ENCODE peak calls at places on chromosomes 5 and 9, in ten cellular contexts. A, F, S, C, K, H, Q, P, D and U are unnamed samples.

GRCh38 chr5:39977231-39977630 is 552.5 kb upstream of the DAB2 start:
- DNase-seq in A (no peak), F (no peak), S (no peak), C (no peak), K (no peak), H (no peak), Q (no peak), P (no peak), D (peak), U (no peak)

GRCh38 chr5:144549580-144549979 is 378.9 kb downstream of the KCTD16 start:
- DNase-seq in A (peak), F (no peak), S (no peak), C (peak), K (no peak), H (no peak), Q (no peak), P (no peak), D (no peak), U (no peak)

GRCh38 chr5:56908942-56909293 is 478 bp upstream of the SETD9 start:
- DNase-seq in A (no peak), F (peak), S (peak), C (no peak), K (no peak), H (no peak), Q (no peak), P (no peak), D (no peak), U (no peak)

GRCh38 chr5:149337746-149338145 is 7.6 kb upstream of the GRPEL2 start:
- DNase-seq in A (peak), F (no peak), S (no peak), C (no peak), K (peak), H (no peak), Q (no peak), P (no peak), D (no peak), U (no peak)

GRCh38 chr5:111238826-111239225 is 14.6 kb downstream of the CAMK4 start:
- DNase-seq in A (peak), F (no peak), S (no peak), C (no peak), K (no peak), H (no peak), Q (no peak), P (no peak), D (no peak), U (no peak)

GRCh38 chr9:26937816-26938371 is 9.1 kb downstream of the PLAA start:
- DNase-seq in A (no peak), F (no peak), S (no peak), C (no peak), K (no peak), H (no peak), Q (no peak), P (no peak), D (no peak), U (no peak)

GRCh38 chr5:176519810-176520720 is 17.1 kb downstream of the RNF44 start:
- DNase-seq in A (no peak), F (no peak), S (no peak), C (no peak), K (no peak), H (no peak), Q (no peak), P (no peak), D (no peak), U (no peak)

GRCh38 chr9:84137968-84138367 is 157.4 kb downstream of the RMI1 start:
- DNase-seq in A (no peak), F (no peak), S (no peak), C (no peak), K (no peak), H (no peak), Q (peak), P (no peak), D (no peak), U (no peak)

GRCh38 chr9:16591092-16591491 is 279.4 kb downstream of the BNC2 start:
- DNase-seq in A (no peak), F (no peak), S (no peak), C (no peak), K (no peak), H (no peak), Q (no peak), P (no peak), D (no peak), U (no peak)

GRCh38 chr9:91034976-91035824 is 233.6 kb downstream of the SYK start:
- DNase-seq in A (no peak), F (no peak), S (no peak), C (no peak), K (no peak), H (no peak), Q (peak), P (no peak), D (no peak), U (no peak)

GRCh38 chr5:133697536-133698258 is 85.4 kb upstream of the FSTL4 start:
- DNase-seq in A (no peak), F (no peak), S (no peak), C (no peak), K (no peak), H (no peak), Q (no peak), P (no peak), D (no peak), U (no peak)

GRCh38 chr9:1042466-1042865 is 7.7 kb upstream of the DMRT2 start:
- DNase-seq in A (no peak), F (no peak), S (no peak), C (no peak), K (no peak), H (no peak), Q (peak), P (no peak), D (no peak), U (peak)

GRCh38 chr9:101727621-101728524 is 10.6 kb downstream of the GRIN3A start:
- DNase-seq in A (peak), F (no peak), S (no peak), C (no peak), K (no peak), H (no peak), Q (peak), P (no peak), D (peak), U (no peak)

GRCh38 chr5:112917453-112918005 is 4.5 kb downstream of the REEP5 start:
- DNase-seq in A (no peak), F (no peak), S (no peak), C (no peak), K (no peak), H (no peak), Q (peak), P (no peak), D (no peak), U (no peak)

GRCh38 chr9:136407911-136408310 is 2.5 kb downstream of the ENTR1 start:
- DNase-seq in A (no peak), F (no peak), S (no peak), C (no peak), K (no peak), H (no peak), Q (no peak), P (no peak), D (no peak), U (no peak)

GRCh38 chr5:100797863-100798262 is 105.2 kb downstream of the ST8SIA4 start:
- DNase-seq in A (no peak), F (no peak), S (no peak), C (peak), K (no peak), H (no peak), Q (no peak), P (no peak), D (no peak), U (no peak)

GRCh38 chr9:136267261-136268111 is 21.9 kb upstream of the QSOX2 start:
- DNase-seq in A (peak), F (peak), S (peak), C (peak), K (peak), H (peak), Q (peak), P (peak), D (peak), U (peak)

GRCh38 chr9:98502311-98502975 is 206.3 kb downstream of the GABBR2 start:
- DNase-seq in A (no peak), F (no peak), S (no peak), C (peak), K (no peak), H (no peak), Q (peak), P (no peak), D (no peak), U (no peak)

GRCh38 chr5:72328172-72328571 is 8.0 kb downstream of the PTCD2 start:
- DNase-seq in A (peak), F (peak), S (peak), C (no peak), K (peak), H (no peak), Q (no peak), P (no peak), D (no peak), U (peak)

GRCh38 chr9:76586555-76587314 is 127.8 kb downstream of the GCNT1 start:
- DNase-seq in A (no peak), F (no peak), S (no peak), C (no peak), K (no peak), H (no peak), Q (no peak), P (no peak), D (no peak), U (no peak)

GRCh38 chr5:6705088-6705487 is 8.1 kb upstream of the TENT4A start:
- DNase-seq in A (no peak), F (no peak), S (no peak), C (no peak), K (no peak), H (no peak), Q (peak), P (no peak), D (no peak), U (no peak)

GRCh38 chr9:90085633-90086032 is 480.8 kb downstream of the GADD45G start:
- DNase-seq in A (no peak), F (no peak), S (no peak), C (no peak), K (no peak), H (no peak), Q (no peak), P (no peak), D (no peak), U (no peak)

GRCh38 chr9:99385814-99386279 is 163.8 kb downstream of the SEC61B start:
- DNase-seq in A (no peak), F (no peak), S (no peak), C (peak), K (no peak), H (no peak), Q (no peak), P (no peak), D (no peak), U (no peak)

GRCh38 chr9:100472725-100473261 is at the start of gene TMEFF1:
- DNase-seq in A (peak), F (peak), S (peak), C (no peak), K (peak), H (no peak), Q (peak), P (peak), D (peak), U (peak)

GRCh38 chr9:133304477-133305377 is 29.7 kb upstream of the ABO start:
- DNase-seq in A (no peak), F (no peak), S (no peak), C (no peak), K (no peak), H (no peak), Q (no peak), P (no peak), D (no peak), U (no peak)

GRCh38 chr9:14198544-14199510 is 115.1 kb downstream of the NFIB start:
- DNase-seq in A (peak), F (no peak), S (peak), C (no peak), K (no peak), H (no peak), Q (no peak), P (peak), D (no peak), U (no peak)

GRCh38 chr9:36548454-36548853 is 24.2 kb upstream of the MELK start:
- DNase-seq in A (no peak), F (no peak), S (no peak), C (no peak), K (no peak), H (no peak), Q (no peak), P (no peak), D (no peak), U (no peak)

GRCh38 chr5:160039810-160040470 is 31.0 kb downstream of the TTC1 start:
- DNase-seq in A (no peak), F (no peak), S (no peak), C (no peak), K (no peak), H (no peak), Q (no peak), P (no peak), D (no peak), U (no peak)

GRCh38 chr5:124377386-124377785 is 369.1 kb downstream of the ZNF608 start:
- DNase-seq in A (no peak), F (no peak), S (no peak), C (no peak), K (no peak), H (no peak), Q (no peak), P (no peak), D (no peak), U (no peak)

GRCh38 chr5:175851727-175852126 is 19.7 kb upstream of the CPLX2 start:
- DNase-seq in A (no peak), F (no peak), S (no peak), C (no peak), K (no peak), H (no peak), Q (no peak), P (no peak), D (no peak), U (no peak)

GRCh38 chr5:21152611-21153010 is 1164.6 kb upstream of the CDH18 start:
- DNase-seq in A (peak), F (no peak), S (no peak), C (no peak), K (no peak), H (no peak), Q (no peak), P (no peak), D (peak), U (no peak)

GRCh38 chr5:176536132-176536901 is 885 bp downstream of the RNF44 start:
- DNase-seq in A (peak), F (peak), S (peak), C (peak), K (peak), H (peak), Q (peak), P (peak), D (peak), U (peak)

GRCh38 chr5:110909415-110909814 is 162.1 kb upstream of the TSLP start:
- DNase-seq in A (no peak), F (no peak), S (no peak), C (no peak), K (no peak), H (no peak), Q (no peak), P (no peak), D (no peak), U (no peak)

GRCh38 chr5:88298425-88298824 is 29.8 kb upstream of the TMEM161B start:
- DNase-seq in A (no peak), F (no peak), S (no peak), C (no peak), K (no peak), H (no peak), Q (no peak), P (no peak), D (no peak), U (no peak)

GRCh38 chr9:26292943-26293342 is 599.7 kb downstream of the CAAP1 start:
- DNase-seq in A (no peak), F (no peak), S (no peak), C (peak), K (no peak), H (no peak), Q (no peak), P (no peak), D (peak), U (no peak)

GRCh38 chr9:126883636-126884035 is 23.2 kb downstream of the ZBTB34 start:
- DNase-seq in A (no peak), F (no peak), S (no peak), C (no peak), K (no peak), H (no peak), Q (no peak), P (no peak), D (no peak), U (no peak)

GRCh38 chr5:35853652-35854051 is 3.0 kb upstream of the IL7R start:
- DNase-seq in A (no peak), F (no peak), S (no peak), C (no peak), K (no peak), H (no peak), Q (peak), P (peak), D (no peak), U (no peak)

GRCh38 chr9:110954822-110955291 is 83.4 kb downstream of the LPAR1 start:
- DNase-seq in A (no peak), F (no peak), S (no peak), C (no peak), K (no peak), H (no peak), Q (no peak), P (no peak), D (no peak), U (no peak)